ENCODE peak calls at places on chromosomes 1 and 21, in ten cellular contexts. One of them, this sample, is unnamed.

GRCh38 chr1:84159533-84160240 is 15.6 kb downstream of the PRKACB start:
- DNase-seq in ascending aorta: no peak
- DNase-seq in tibial artery: no peak
- DNase-seq in IMR-90: no peak
- DNase-seq in heart right ventricle: no peak
- DNase-seq in stomach: no peak
- DNase-seq in MM.1S: no peak
- DNase-seq in spleen: no peak
- DNase-seq in CD8-positive, alpha-beta T cell: no peak
- DNase-seq in cardiac muscle cell: no peak
- DNase-seq in this sample: no peak

GRCh38 chr1:53681647-53682368 is 57.2 kb downstream of the GLIS1 start:
- DNase-seq in IMR-90: peak
- DNase-seq in CD8-positive, alpha-beta T cell: peak
- DNase-seq in heart right ventricle: peak
- DNase-seq in stomach: peak
- DNase-seq in spleen: no peak
- DNase-seq in cardiac muscle cell: peak
- DNase-seq in ascending aorta: no peak
- DNase-seq in MM.1S: peak
- DNase-seq in tibial artery: peak
- DNase-seq in this sample: peak

GRCh38 chr1:206951318-206952105 is 5.2 kb upstream of the PIGR start:
- DNase-seq in cardiac muscle cell: no peak
- DNase-seq in tibial artery: no peak
- DNase-seq in IMR-90: no peak
- DNase-seq in stomach: no peak
- DNase-seq in CD8-positive, alpha-beta T cell: no peak
- DNase-seq in ascending aorta: no peak
- DNase-seq in spleen: no peak
- DNase-seq in heart right ventricle: no peak
- DNase-seq in MM.1S: no peak
- DNase-seq in this sample: no peak

GRCh38 chr21:35232545-35233176 is 183.6 kb upstream of the RUNX1 start:
- DNase-seq in stomach: peak
- DNase-seq in heart right ventricle: no peak
- DNase-seq in CD8-positive, alpha-beta T cell: no peak
- DNase-seq in IMR-90: peak
- DNase-seq in ascending aorta: no peak
- DNase-seq in spleen: no peak
- DNase-seq in tibial artery: no peak
- DNase-seq in cardiac muscle cell: peak
- DNase-seq in MM.1S: no peak
- DNase-seq in this sample: no peak

GRCh38 chr1:20603473-20604464 is 14.9 kb downstream of the CDA start:
- DNase-seq in IMR-90: peak
- DNase-seq in cardiac muscle cell: peak
- DNase-seq in stomach: no peak
- DNase-seq in MM.1S: no peak
- DNase-seq in ascending aorta: no peak
- DNase-seq in CD8-positive, alpha-beta T cell: no peak
- DNase-seq in heart right ventricle: no peak
- DNase-seq in tibial artery: no peak
- DNase-seq in spleen: no peak
- DNase-seq in this sample: no peak

GRCh38 chr1:28249013-28249870 is 10.1 kb upstream of the SESN2 start:
- DNase-seq in cardiac muscle cell: peak
- DNase-seq in ascending aorta: no peak
- DNase-seq in CD8-positive, alpha-beta T cell: no peak
- DNase-seq in MM.1S: peak
- DNase-seq in tibial artery: peak
- DNase-seq in IMR-90: peak
- DNase-seq in heart right ventricle: peak
- DNase-seq in stomach: peak
- DNase-seq in spleen: no peak
- DNase-seq in this sample: no peak

GRCh38 chr1:11391891-11392290 is 87.1 kb upstream of the DISP3 start:
- DNase-seq in IMR-90: no peak
- DNase-seq in heart right ventricle: no peak
- DNase-seq in cardiac muscle cell: no peak
- DNase-seq in MM.1S: no peak
- DNase-seq in tibial artery: no peak
- DNase-seq in CD8-positive, alpha-beta T cell: no peak
- DNase-seq in spleen: peak
- DNase-seq in stomach: no peak
- DNase-seq in ascending aorta: no peak
- DNase-seq in this sample: no peak

GRCh38 chr1:247906504-247907047 is 11.2 kb downstream of the OR2W3 start:
- DNase-seq in ascending aorta: no peak
- DNase-seq in spleen: no peak
- DNase-seq in IMR-90: peak
- DNase-seq in MM.1S: peak
- DNase-seq in heart right ventricle: no peak
- DNase-seq in tibial artery: no peak
- DNase-seq in stomach: no peak
- DNase-seq in cardiac muscle cell: peak
- DNase-seq in CD8-positive, alpha-beta T cell: no peak
- DNase-seq in this sample: no peak

GRCh38 chr1:25996966-25997758 is 701 bp downstream of the PAFAH2 start:
- DNase-seq in cardiac muscle cell: peak
- DNase-seq in stomach: no peak
- DNase-seq in CD8-positive, alpha-beta T cell: no peak
- DNase-seq in heart right ventricle: no peak
- DNase-seq in IMR-90: peak
- DNase-seq in MM.1S: peak
- DNase-seq in spleen: no peak
- DNase-seq in ascending aorta: no peak
- DNase-seq in tibial artery: peak
- DNase-seq in this sample: no peak

GRCh38 chr1:108513114-108513513 is 46.8 kb upstream of the EEIG2 start:
- DNase-seq in CD8-positive, alpha-beta T cell: no peak
- DNase-seq in stomach: no peak
- DNase-seq in tibial artery: no peak
- DNase-seq in cardiac muscle cell: no peak
- DNase-seq in spleen: no peak
- DNase-seq in IMR-90: no peak
- DNase-seq in MM.1S: no peak
- DNase-seq in heart right ventricle: no peak
- DNase-seq in ascending aorta: no peak
- DNase-seq in this sample: no peak

GRCh38 chr1:8339203-8339600 is 21.3 kb downstream of the SLC45A1 start:
- DNase-seq in MM.1S: no peak
- DNase-seq in heart right ventricle: no peak
- DNase-seq in stomach: no peak
- DNase-seq in tibial artery: no peak
- DNase-seq in CD8-positive, alpha-beta T cell: no peak
- DNase-seq in ascending aorta: no peak
- DNase-seq in IMR-90: no peak
- DNase-seq in cardiac muscle cell: no peak
- DNase-seq in spleen: no peak
- DNase-seq in this sample: no peak

GRCh38 chr21:34949045-34949444 is 100.1 kb downstream of the RUNX1 start:
- DNase-seq in spleen: no peak
- DNase-seq in ascending aorta: no peak
- DNase-seq in cardiac muscle cell: no peak
- DNase-seq in tibial artery: no peak
- DNase-seq in MM.1S: no peak
- DNase-seq in IMR-90: peak
- DNase-seq in heart right ventricle: no peak
- DNase-seq in stomach: no peak
- DNase-seq in CD8-positive, alpha-beta T cell: no peak
- DNase-seq in this sample: no peak

GRCh38 chr1:211579434-211580302 is 707 bp upstream of the SLC30A1 start:
- DNase-seq in tibial artery: peak
- DNase-seq in stomach: peak
- DNase-seq in IMR-90: peak
- DNase-seq in cardiac muscle cell: no peak
- DNase-seq in heart right ventricle: no peak
- DNase-seq in MM.1S: peak
- DNase-seq in CD8-positive, alpha-beta T cell: no peak
- DNase-seq in spleen: peak
- DNase-seq in ascending aorta: no peak
- DNase-seq in this sample: no peak

GRCh38 chr1:244497805-244498204 is 36.7 kb downstream of the CATSPERE start:
- DNase-seq in IMR-90: no peak
- DNase-seq in MM.1S: no peak
- DNase-seq in spleen: no peak
- DNase-seq in heart right ventricle: no peak
- DNase-seq in ascending aorta: no peak
- DNase-seq in stomach: no peak
- DNase-seq in cardiac muscle cell: peak
- DNase-seq in CD8-positive, alpha-beta T cell: no peak
- DNase-seq in tibial artery: no peak
- DNase-seq in this sample: no peak

GRCh38 chr1:176119549-176119948 is 87.5 kb downstream of the COP1 start:
- DNase-seq in tibial artery: no peak
- DNase-seq in CD8-positive, alpha-beta T cell: no peak
- DNase-seq in IMR-90: peak
- DNase-seq in cardiac muscle cell: peak
- DNase-seq in heart right ventricle: no peak
- DNase-seq in stomach: no peak
- DNase-seq in spleen: no peak
- DNase-seq in MM.1S: no peak
- DNase-seq in ascending aorta: no peak
- DNase-seq in this sample: no peak

GRCh38 chr1:176118985-176119384 is 88.1 kb downstream of the COP1 start:
- DNase-seq in MM.1S: no peak
- DNase-seq in heart right ventricle: no peak
- DNase-seq in tibial artery: no peak
- DNase-seq in spleen: no peak
- DNase-seq in IMR-90: peak
- DNase-seq in stomach: no peak
- DNase-seq in ascending aorta: no peak
- DNase-seq in CD8-positive, alpha-beta T cell: no peak
- DNase-seq in cardiac muscle cell: no peak
- DNase-seq in this sample: no peak

DNA sequence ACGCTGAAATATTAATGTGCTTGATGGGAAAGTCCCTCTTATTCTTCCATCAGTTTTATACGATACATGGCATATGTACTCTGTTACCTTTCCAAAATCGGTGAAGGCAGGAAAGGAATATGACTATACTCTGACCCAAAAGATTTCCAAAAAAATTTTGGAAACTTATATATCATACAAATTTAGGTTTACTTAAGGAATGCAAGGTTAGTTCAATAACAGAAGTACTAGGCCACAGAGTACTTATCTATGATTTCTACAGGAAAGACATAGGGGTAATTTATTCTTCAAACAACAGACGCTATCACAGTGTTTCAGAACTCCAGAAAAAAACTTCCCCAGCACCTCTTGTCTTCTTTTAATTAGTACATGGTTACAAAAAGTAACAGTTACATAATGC is 84.8 kb downstream of the COP1 start:
- DNase-seq in ascending aorta: no peak
- DNase-seq in heart right ventricle: no peak
- DNase-seq in MM.1S: no peak
- DNase-seq in stomach: no peak
- DNase-seq in tibial artery: no peak
- DNase-seq in IMR-90: no peak
- DNase-seq in spleen: no peak
- DNase-seq in cardiac muscle cell: no peak
- DNase-seq in CD8-positive, alpha-beta T cell: no peak
- DNase-seq in this sample: no peak
- H3K27ac ChIP-seq in ascending aorta: no peak
- H3K27ac ChIP-seq in heart right ventricle: no peak
- H3K27ac ChIP-seq in MM.1S: no peak
- H3K27ac ChIP-seq in stomach: no peak
- H3K27ac ChIP-seq in tibial artery: no peak
- H3K27ac ChIP-seq in IMR-90: no peak
- H3K27ac ChIP-seq in spleen: no peak
- H3K27ac ChIP-seq in cardiac muscle cell: no peak
- H3K27ac ChIP-seq in CD8-positive, alpha-beta T cell: no peak
- H3K27ac ChIP-seq in this sample: no peak

GRCh38 chr1:228265167-228265566 is 57.3 kb downstream of the OBSCN start:
- DNase-seq in cardiac muscle cell: peak
- DNase-seq in stomach: no peak
- DNase-seq in tibial artery: no peak
- DNase-seq in ascending aorta: no peak
- DNase-seq in heart right ventricle: no peak
- DNase-seq in MM.1S: no peak
- DNase-seq in CD8-positive, alpha-beta T cell: no peak
- DNase-seq in IMR-90: peak
- DNase-seq in spleen: no peak
- DNase-seq in this sample: no peak
- TF ChIP-seq CTCF in cardiac muscle cell: peak
- TF ChIP-seq CTCF in stomach: no peak
- TF ChIP-seq CTCF in tibial artery: no peak
- TF ChIP-seq CTCF in ascending aorta: no peak
- TF ChIP-seq CTCF in heart right ventricle: no peak
- TF ChIP-seq CTCF in MM.1S: no peak
- TF ChIP-seq CTCF in CD8-positive, alpha-beta T cell: no peak
- TF ChIP-seq CTCF in IMR-90: peak
- TF ChIP-seq CTCF in spleen: no peak
- TF ChIP-seq CTCF in this sample: no peak

DNA sequence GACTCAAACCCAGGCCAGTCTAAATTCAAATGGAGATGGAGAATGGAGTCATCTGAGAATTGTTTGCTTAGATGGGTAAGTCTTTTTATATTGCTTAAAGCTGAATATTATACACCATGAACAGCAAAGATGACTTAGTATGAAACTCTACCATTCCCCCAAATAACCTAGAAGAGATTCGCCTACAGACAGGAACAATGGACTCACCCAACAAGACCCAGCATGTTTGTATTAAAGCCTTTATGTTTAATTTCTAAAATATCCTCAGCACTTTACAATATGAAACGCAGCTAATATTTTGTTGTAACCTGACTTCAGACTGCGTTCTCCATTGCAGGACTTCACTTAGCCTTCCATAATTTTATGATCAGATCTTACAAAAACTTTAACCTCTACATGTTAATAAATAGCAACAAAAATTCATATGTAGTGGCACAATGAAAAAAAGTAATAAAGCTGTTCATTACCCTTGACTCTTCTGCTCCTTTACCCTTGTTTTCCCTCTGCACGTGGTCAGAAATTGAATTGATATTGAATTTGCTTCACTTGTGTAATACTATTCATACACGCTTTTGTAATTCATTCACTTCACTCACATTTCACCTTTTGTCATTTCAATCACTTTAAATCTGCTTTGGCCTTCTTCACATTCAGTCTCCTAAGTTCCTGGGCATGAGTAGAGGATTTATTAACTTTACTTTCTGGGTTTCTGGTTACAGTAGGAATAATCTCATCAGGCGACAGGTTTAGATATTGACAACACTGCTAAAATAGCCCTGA is 177.3 kb upstream of the PTBP2 start:
- DNase-seq in MM.1S: no peak
- DNase-seq in stomach: no peak
- DNase-seq in spleen: no peak
- DNase-seq in cardiac muscle cell: no peak
- DNase-seq in heart right ventricle: no peak
- DNase-seq in IMR-90: no peak
- DNase-seq in tibial artery: no peak
- DNase-seq in ascending aorta: no peak
- DNase-seq in CD8-positive, alpha-beta T cell: no peak
- DNase-seq in this sample: no peak
- H3K27ac ChIP-seq in MM.1S: no peak
- H3K27ac ChIP-seq in stomach: no peak
- H3K27ac ChIP-seq in spleen: no peak
- H3K27ac ChIP-seq in cardiac muscle cell: peak
- H3K27ac ChIP-seq in heart right ventricle: no peak
- H3K27ac ChIP-seq in IMR-90: no peak
- H3K27ac ChIP-seq in tibial artery: no peak
- H3K27ac ChIP-seq in ascending aorta: no peak
- H3K27ac ChIP-seq in CD8-positive, alpha-beta T cell: no peak
- H3K27ac ChIP-seq in this sample: no peak

GRCh38 chr1:202210370-202210769 is 16.8 kb downstream of the LGR6 start:
- DNase-seq in CD8-positive, alpha-beta T cell: no peak
- DNase-seq in heart right ventricle: no peak
- DNase-seq in ascending aorta: no peak
- DNase-seq in cardiac muscle cell: no peak
- DNase-seq in tibial artery: no peak
- DNase-seq in stomach: no peak
- DNase-seq in IMR-90: peak
- DNase-seq in MM.1S: no peak
- DNase-seq in spleen: no peak
- DNase-seq in this sample: no peak
- TF ChIP-seq CTCF in CD8-positive, alpha-beta T cell: no peak
- TF ChIP-seq CTCF in heart right ventricle: no peak
- TF ChIP-seq CTCF in ascending aorta: peak
- TF ChIP-seq CTCF in cardiac muscle cell: peak
- TF ChIP-seq CTCF in tibial artery: no peak
- TF ChIP-seq CTCF in stomach: no peak
- TF ChIP-seq CTCF in IMR-90: no peak
- TF ChIP-seq CTCF in MM.1S: peak
- TF ChIP-seq CTCF in spleen: no peak
- TF ChIP-seq CTCF in this sample: no peak

This sample was measured in tibial nerve.